ENCODE peak calls at places on chromosome 2, in ten cellular contexts. K, N, U, E, H, O, P, D, M and W are unnamed samples. For H3K4me1, the result is how much of the 10 kb centered on the place peaks cover.

GRCh38 chr2:144678741-144679140 is 158.8 kb upstream of the ZEB2 start:
- DNase-seq in H (no peak), K (no peak), U (no peak), M (no peak), N (no peak), P (no peak), E (no peak), D (no peak), O (no peak), W (no peak)

GRCh38 chr2:215435809-215436704 is at the start of gene FN1:
- DNase-seq in P (peak), K (peak), E (peak), M (peak), O (peak), D (peak), N (peak), H (peak), U (peak), W (peak)

GRCh38 chr2:144943293-144943941 is 423.5 kb upstream of the ZEB2 start:
- DNase-seq in H (no peak), N (no peak), O (no peak), U (peak), M (no peak), D (no peak), P (no peak), K (no peak), E (no peak), W (no peak)

GRCh38 chr2:124888431-124888830 is 863.3 kb downstream of the CNTNAP5 start:
- DNase-seq in O (no peak), E (no peak), D (no peak), P (no peak), U (no peak), K (no peak), N (no peak), M (no peak), H (peak), W (no peak)

GRCh38 chr2:184004289-184004944 is 593.9 kb upstream of the ZNF804A start:
- DNase-seq in O (no peak), K (no peak), M (no peak), P (no peak), E (no peak), N (no peak), D (no peak), H (peak), U (no peak), W (no peak)

GRCh38 chr2:14907014-14907612 is 274.6 kb downstream of the LRATD1 start:
- DNase-seq in M (peak), E (no peak), P (no peak), D (no peak), U (peak), H (no peak), K (no peak), O (no peak), N (no peak), W (no peak)

GRCh38 chr2:224930990-224931389 is 111.3 kb downstream of the DOCK10 start:
- DNase-seq in P (no peak), H (no peak), M (no peak), D (no peak), N (no peak), E (no peak), U (no peak), O (no peak), K (no peak), W (no peak)

GRCh38 chr2:177474904-177475474 is 82.4 kb downstream of the AGPS start:
- DNase-seq in M (no peak), P (no peak), K (no peak), O (no peak), H (peak), E (no peak), N (no peak), D (no peak), U (no peak), W (no peak)

GRCh38 chr2:238847841-238848565 is at the start of gene TWIST2:
- DNase-seq in D (peak), N (peak), K (peak), U (peak), E (no peak), O (no peak), H (peak), M (peak), P (no peak), W (no peak)

GRCh38 chr2:161991991-161992390 is 82.0 kb downstream of the DPP4 start:
- DNase-seq in H (peak), E (no peak), M (no peak), D (no peak), O (no peak), K (no peak), N (no peak), U (no peak), P (no peak), W (no peak)

DNA sequence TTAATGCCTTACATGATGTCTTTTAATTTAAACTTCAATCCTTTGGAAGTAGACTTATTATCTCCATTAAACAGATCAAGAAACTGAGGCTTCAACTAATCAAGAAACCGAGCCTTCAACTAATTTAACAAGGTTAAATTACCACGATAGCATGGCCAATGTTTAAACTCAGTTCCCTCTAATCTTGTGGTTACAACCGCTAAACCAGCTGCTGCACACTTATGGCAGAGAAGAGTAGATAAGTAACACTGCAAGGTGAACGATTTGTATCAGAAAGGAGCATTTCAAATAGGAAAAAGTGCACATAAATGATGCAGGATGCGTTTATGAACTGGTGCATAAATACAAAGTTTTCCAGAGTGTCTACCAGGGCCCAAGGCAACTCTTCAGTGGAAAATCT is 144.6 kb upstream of the CAVIN2 start:
- DNase-seq in U (no peak), E (no peak), H (no peak), M (no peak), K (no peak), O (no peak), P (no peak), D (no peak), N (no peak), W (no peak)
- H3K4me1 ChIP-seq in U (under half), E (under half), H (under half), M (under half), K (under half), O (under half), P (under half), D (under half), N (under half), W (under half)

GRCh38 chr2:55026202-55026601 is 24.0 kb downstream of the RTN4 start:
- DNase-seq in D (no peak), K (no peak), E (no peak), N (no peak), P (no peak), H (no peak), O (no peak), M (no peak), U (no peak), W (no peak)
- H3K4me1 ChIP-seq in D (half or more), K (under half), E (half or more), N (under half), P (under half), H (under half), O (under half), M (under half), U (under half), W (under half)

DNA sequence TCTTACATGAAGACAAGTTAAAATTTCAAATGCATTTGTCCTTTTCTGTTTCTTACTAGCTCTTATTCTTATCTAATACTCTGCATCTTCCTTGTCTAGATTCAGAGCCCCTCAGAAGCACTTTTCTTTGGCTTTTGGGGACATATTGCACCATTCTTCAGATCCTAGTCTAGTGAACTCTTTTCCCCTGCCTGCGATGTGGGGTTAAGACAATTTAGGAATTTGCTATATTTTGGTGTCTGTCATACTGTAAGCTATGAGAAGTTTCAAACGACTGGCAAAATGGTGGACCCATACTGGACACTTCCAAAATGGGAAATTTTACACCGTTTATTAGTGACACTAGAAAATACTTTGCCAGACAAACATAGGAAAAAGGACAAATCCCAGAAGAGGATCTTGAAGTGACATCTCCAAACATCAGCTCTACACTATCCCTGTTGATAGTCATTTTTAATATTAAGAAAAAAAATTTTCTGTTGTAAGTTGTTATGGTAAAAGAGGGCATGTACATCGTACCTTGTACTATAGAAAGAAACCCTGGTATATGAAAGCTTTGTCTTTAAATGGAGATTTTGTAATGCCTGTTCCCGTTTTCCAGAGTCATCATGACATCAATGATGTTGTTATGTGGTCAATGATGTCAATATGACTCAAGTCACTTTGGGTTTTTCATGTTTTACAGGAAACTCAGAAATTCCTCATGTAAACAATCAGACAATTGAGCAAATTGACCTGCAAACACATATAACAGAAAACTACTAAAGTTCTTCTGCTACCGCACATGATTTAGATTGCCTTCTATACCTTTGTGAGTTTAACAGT is 4.4 kb upstream of the KYNU start:
- DNase-seq in H (peak), P (no peak), M (no peak), U (peak), D (no peak), O (no peak), K (no peak), N (no peak), E (no peak), W (no peak)
- H3K4me1 ChIP-seq in H (under half), P (under half), M (under half), U (half or more), D (under half), O (under half), K (under half), N (under half), E (under half), W (under half)

GRCh38 chr2:120762341-120763061 is 26.8 kb downstream of the GLI2 start:
- DNase-seq in O (no peak), K (peak), N (no peak), M (peak), E (no peak), U (no peak), D (peak), H (no peak), P (no peak), W (no peak)
- H3K4me1 ChIP-seq in O (under half), K (under half), N (under half), M (under half), E (under half), U (half or more), D (half or more), H (half or more), P (half or more), W (under half)

GRCh38 chr2:46365913-46366674 is 68.9 kb downstream of the EPAS1 start:
- DNase-seq in M (no peak), N (no peak), E (no peak), D (no peak), P (no peak), O (no peak), H (peak), U (peak), K (no peak), W (no peak)

GRCh38 chr2:46368416-46368815 is 71.2 kb downstream of the EPAS1 start:
- DNase-seq in P (no peak), E (no peak), H (no peak), O (no peak), N (no peak), D (no peak), M (no peak), K (no peak), U (no peak), W (no peak)

GRCh38 chr2:46364797-46365457 is 67.7 kb downstream of the EPAS1 start:
- DNase-seq in N (peak), D (no peak), E (peak), K (no peak), U (peak), O (peak), H (peak), M (no peak), P (peak), W (no peak)

GRCh38 chr2:46366675-46367067 is 69.5 kb downstream of the EPAS1 start:
- DNase-seq in D (no peak), K (no peak), U (no peak), E (no peak), H (no peak), M (no peak), N (no peak), O (no peak), P (no peak), W (no peak)

GRCh38 chr2:46367286-46367685 is 70.1 kb downstream of the EPAS1 start:
- DNase-seq in D (no peak), U (no peak), O (no peak), M (no peak), N (no peak), P (no peak), H (peak), E (no peak), K (no peak), W (no peak)
- H3K4me1 ChIP-seq in D (under half), U (under half), O (under half), M (under half), N (under half), P (under half), H (under half), E (under half), K (half or more), W (under half)

GRCh38 chr2:102139851-102140250 is 2.7 kb upstream of the IL1R1 start:
- DNase-seq in P (no peak), H (peak), E (no peak), D (no peak), N (no peak), U (no peak), O (no peak), K (no peak), M (no peak), W (no peak)

GRCh38 chr2:102140367-102140766 is 2.2 kb upstream of the IL1R1 start:
- DNase-seq in H (peak), N (no peak), K (no peak), D (no peak), U (no peak), P (no peak), O (no peak), E (no peak), M (no peak), W (no peak)

GRCh38 chr2:102137138-102137537 is 5.4 kb upstream of the IL1R1 start:
- DNase-seq in K (no peak), E (no peak), N (no peak), M (no peak), P (no peak), O (no peak), H (no peak), U (no peak), D (no peak), W (no peak)

GRCh38 chr2:102141011-102141914 is 1.3 kb upstream of the IL1R1 start:
- DNase-seq in D (no peak), O (no peak), M (no peak), H (peak), K (no peak), U (no peak), N (no peak), P (no peak), E (no peak), W (no peak)

GRCh38 chr2:102138331-102138730 is 4.2 kb upstream of the IL1R1 start:
- DNase-seq in H (no peak), U (no peak), O (no peak), E (no peak), N (no peak), P (no peak), K (no peak), M (no peak), D (no peak), W (no peak)
- H3K4me1 ChIP-seq in H (under half), U (under half), O (under half), E (under half), N (under half), P (under half), K (under half), M (under half), D (under half), W (under half)

DNA sequence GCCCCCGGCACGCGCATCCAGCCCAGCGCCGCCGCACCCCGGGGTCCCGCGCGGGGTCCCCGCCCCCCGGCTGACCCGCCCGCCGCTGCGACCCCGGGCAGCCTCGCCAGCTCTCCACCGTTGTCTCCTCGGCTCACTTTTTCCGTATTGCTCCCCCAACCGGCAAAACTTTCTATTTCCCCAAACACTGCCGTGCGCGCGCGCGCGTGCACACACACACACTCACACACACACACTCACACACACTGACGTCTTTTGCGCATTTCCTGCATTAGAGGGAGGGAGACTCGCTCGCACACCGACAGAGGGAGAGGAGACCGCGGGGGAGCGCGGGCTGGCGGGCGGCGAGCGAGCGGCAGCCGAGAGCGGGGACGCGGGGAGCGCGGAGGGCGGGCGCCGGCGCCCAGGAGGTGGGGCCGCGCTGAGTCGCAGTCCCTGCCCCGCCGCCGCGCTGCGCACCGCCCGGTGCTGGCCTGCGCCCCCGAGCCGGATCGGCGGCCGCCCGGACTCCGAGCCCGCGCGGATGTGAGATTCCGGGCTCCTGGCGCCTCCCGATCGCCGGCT is 542 bp upstream of the PRKCE start:
- DNase-seq in D (peak), E (peak), N (peak), O (peak), P (peak), K (peak), M (peak), U (peak), H (peak), W (peak)
- H3K4me1 ChIP-seq in D (half or more), E (under half), N (under half), O (under half), P (under half), K (under half), M (under half), U (under half), H (under half), W (under half)

GRCh38 chr2:223635080-223635479 is 32.9 kb upstream of the SCG2 start:
- DNase-seq in E (no peak), H (no peak), D (no peak), K (no peak), M (no peak), N (no peak), P (no peak), O (no peak), U (no peak), W (no peak)

GRCh38 chr2:223632826-223633225 is 30.7 kb upstream of the SCG2 start:
- DNase-seq in K (no peak), N (no peak), M (no peak), D (no peak), U (no peak), E (no peak), P (no peak), O (no peak), H (no peak), W (no peak)

GRCh38 chr2:223633656-223634055 is 31.5 kb upstream of the SCG2 start:
- DNase-seq in O (no peak), D (no peak), M (no peak), U (no peak), E (no peak), H (peak), P (no peak), N (no peak), K (no peak), W (no peak)
- H3K4me1 ChIP-seq in O (under half), D (under half), M (under half), U (under half), E (under half), H (under half), P (under half), N (under half), K (under half), W (under half)

DNA sequence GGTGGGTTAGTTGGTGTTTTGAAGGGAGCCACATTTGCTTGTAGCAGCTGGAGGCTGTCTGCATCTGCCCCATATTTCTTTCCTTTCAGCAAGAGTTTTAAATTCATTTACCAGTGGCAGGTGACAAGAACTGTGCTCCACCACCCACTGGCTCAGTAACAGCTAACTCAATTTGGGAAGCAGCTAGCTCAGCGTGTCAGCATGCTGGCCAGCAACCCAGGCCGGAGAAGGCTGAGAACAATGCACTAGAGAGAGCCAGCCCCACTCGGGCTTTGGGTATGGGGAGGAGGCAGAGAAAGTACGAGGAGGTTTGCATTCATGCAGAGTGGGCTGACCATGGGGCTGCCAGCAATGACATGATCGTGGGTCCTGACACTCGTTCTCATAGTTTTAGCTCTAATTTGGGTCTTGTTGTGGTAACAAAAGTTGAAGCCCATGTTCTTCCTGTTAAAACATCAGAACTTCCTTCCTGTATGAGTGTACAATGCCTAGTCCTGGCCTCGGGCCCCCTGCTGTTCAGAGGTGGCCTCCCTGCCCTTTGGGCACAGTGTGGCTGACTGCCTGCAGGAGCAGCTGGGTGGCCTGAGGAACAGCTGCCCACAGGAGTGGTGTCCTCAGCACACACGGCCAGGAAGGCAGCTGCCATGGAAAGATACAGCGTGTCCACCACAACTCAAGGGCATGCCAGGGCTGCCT is 23.0 kb downstream of the CDC42EP3 start:
- DNase-seq in K (peak), D (peak), E (peak), N (no peak), M (no peak), P (no peak), U (no peak), H (no peak), O (peak), W (peak)
- H3K4me1 ChIP-seq in K (half or more), D (half or more), E (half or more), N (under half), M (under half), P (under half), U (half or more), H (under half), O (half or more), W (half or more)

DNA sequence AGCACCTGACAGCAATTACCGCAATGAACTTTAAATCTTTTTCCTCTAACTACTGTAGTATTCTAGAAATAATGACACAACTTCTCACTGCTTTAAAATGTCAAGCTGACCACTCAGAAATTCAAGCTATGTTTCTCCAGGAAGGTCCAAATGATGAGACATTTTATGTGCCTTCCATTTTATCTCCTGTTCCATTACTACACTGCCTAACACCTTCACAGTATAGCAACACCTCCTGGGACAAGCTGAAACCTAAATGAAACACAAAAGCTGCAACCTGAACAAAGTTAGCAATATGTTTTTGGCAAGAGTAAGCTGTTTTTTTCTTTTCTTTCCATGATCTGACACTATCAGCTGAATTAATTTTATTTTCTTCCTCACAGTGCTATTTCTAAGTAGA is 81.9 kb downstream of the IKZF2 start:
- DNase-seq in O (no peak), H (peak), K (no peak), N (no peak), M (no peak), U (no peak), D (no peak), P (no peak), E (no peak), W (no peak)
- H3K4me1 ChIP-seq in O (half or more), H (under half), K (under half), N (under half), M (under half), U (under half), D (under half), P (under half), E (under half), W (under half)